ENCODE peak calls at places on chromosomes 5 and 9, in six cellular contexts. Y, S, M, W, X and O are unnamed samples.

GRCh38 chr5:159616967-159617366 is 286.7 kb upstream of the IL12B start:
- DNase-seq in S (no peak), M (no peak), Y (no peak), X (no peak), W (no peak), O (no peak)

GRCh38 chr5:94893404-94894145 is 275.1 kb downstream of the SLF1 start:
- DNase-seq in X (no peak), Y (no peak), M (peak), W (no peak), S (no peak), O (no peak)

GRCh38 chr5:79346420-79346824 is 110.5 kb downstream of the JMY start:
- DNase-seq in W (no peak), X (no peak), Y (no peak), M (peak), S (no peak), O (no peak)

GRCh38 chr5:168793844-168794837 is 215.0 kb upstream of the PANK3 start:
- DNase-seq in W (no peak), Y (no peak), M (no peak), S (no peak), X (no peak), O (no peak)

GRCh38 chr5:108379722-108380530 is 2.0 kb downstream of the FBXL17 start:
- DNase-seq in M (no peak), X (no peak), W (no peak), Y (no peak), S (no peak), O (no peak)

GRCh38 chr9:115653231-115653630 is 500.4 kb upstream of the PAPPA start:
- DNase-seq in X (no peak), W (no peak), M (no peak), S (no peak), Y (no peak), O (no peak)

GRCh38 chr5:110088676-110089436 is 399.1 kb downstream of the MAN2A1 start:
- DNase-seq in X (no peak), W (no peak), S (no peak), M (no peak), Y (no peak), O (no peak)

GRCh38 chr5:142079243-142079642 is 29.3 kb upstream of the NDFIP1 start:
- DNase-seq in S (no peak), W (no peak), X (no peak), Y (no peak), M (no peak), O (no peak)

GRCh38 chr9:7509586-7509985 is 290.0 kb downstream of the DMAC1 start:
- DNase-seq in Y (no peak), M (no peak), X (no peak), W (no peak), S (no peak), O (no peak)

GRCh38 chr5:171965740-171966139 is 40.7 kb downstream of the FBXW11 start:
- DNase-seq in W (no peak), S (no peak), M (no peak), X (no peak), Y (no peak), O (no peak)

GRCh38 chr5:5304361-5305035 is 118.0 kb upstream of the ICE1 start:
- DNase-seq in X (no peak), S (no peak), Y (no peak), M (no peak), W (no peak), O (no peak)

GRCh38 chr9:28620011-28620410 is 1046.7 kb upstream of the C9orf72 start:
- DNase-seq in X (no peak), S (no peak), Y (no peak), M (no peak), W (no peak), O (no peak)

GRCh38 chr9:130522233-130522808 is 57.1 kb upstream of the FUBP3 start:
- DNase-seq in X (no peak), W (no peak), M (no peak), S (no peak), Y (no peak), O (no peak)

GRCh38 chr5:103808464-103809106 is 246.0 kb upstream of the NUDT12 start:
- DNase-seq in M (peak), W (no peak), Y (no peak), X (no peak), S (no peak), O (peak)

GRCh38 chr5:40674661-40675235 is 5.0 kb upstream of the PTGER4 start:
- DNase-seq in Y (no peak), M (no peak), X (no peak), W (no peak), S (no peak), O (no peak)

GRCh38 chr9:6931913-6932312 is 174.1 kb downstream of the KDM4C start:
- DNase-seq in X (no peak), M (peak), Y (peak), W (no peak), S (no peak), O (no peak)

GRCh38 chr5:132979367-132979935 is 16.0 kb upstream of the AFF4 start:
- DNase-seq in S (no peak), W (no peak), M (no peak), Y (no peak), X (no peak), O (no peak)

GRCh38 chr9:130352081-130352480 is 86.5 kb downstream of the HMCN2 start:
- DNase-seq in S (no peak), M (no peak), X (no peak), Y (no peak), W (no peak), O (peak)

GRCh38 chr9:121640076-121640475 is 11.4 kb upstream of the DAB2IP start:
- DNase-seq in W (peak), Y (no peak), X (peak), M (no peak), S (no peak), O (peak)

GRCh38 chr5:150311015-150311692 is 8.4 kb upstream of the ARSI start:
- DNase-seq in M (no peak), Y (no peak), S (no peak), W (no peak), X (no peak), O (no peak)

GRCh38 chr9:93988056-93988455 is 32.9 kb upstream of the BARX1 start:
- DNase-seq in X (no peak), M (no peak), W (no peak), S (no peak), Y (no peak), O (no peak)

GRCh38 chr5:142059304-142059940 is 46.6 kb upstream of the GNPDA1 start:
- DNase-seq in S (no peak), X (no peak), Y (no peak), W (no peak), M (peak), O (no peak)

GRCh38 chr9:110975969-110976368 is 62.3 kb downstream of the LPAR1 start:
- DNase-seq in W (no peak), X (no peak), Y (no peak), M (no peak), S (no peak), O (no peak)

GRCh38 chr9:89923961-89924504 is 319.2 kb downstream of the GADD45G start:
- DNase-seq in X (no peak), W (no peak), M (no peak), S (no peak), Y (peak), O (no peak)